ENCODE peak calls at places on chromosomes 12 and 14, in six cellular contexts. N is HCT116, Q is right lobe of liver, H is A549, K is uterus, W is heart left ventricle. I is an unnamed sample.

GRCh38 chr14:70955543-70956480 is 48.6 kb downstream of the PCNX1 start:
- DNase-seq in N (no peak), Q (no peak), H (no peak), K (no peak), W (no peak), I (no peak)

GRCh38 chr12:27549231-27549800 is 25.3 kb downstream of the PPFIBP1 start:
- DNase-seq in N (peak; percentile 59), Q (no peak), H (peak; percentile 34), K (no peak), W (no peak), I (no peak)

GRCh38 chr14:29339491-29339890 is 572.9 kb downstream of the FOXG1 start:
- DNase-seq in N (no peak), Q (no peak), H (no peak), K (no peak), W (no peak), I (no peak)

GRCh38 chr14:93619176-93619793 is 169.0 kb downstream of the PRIMA1 start:
- DNase-seq in N (peak; percentile 48), Q (no peak), H (peak; percentile 33), K (no peak), W (no peak), I (no peak)

GRCh38 chr14:90400904-90401561 is 4.2 kb downstream of the CALM1 start:
- DNase-seq in N (no peak), Q (no peak), H (no peak), K (no peak), W (no peak), I (no peak)

GRCh38 chr14:34489324-34489723 is 27.3 kb upstream of the SPTSSA start:
- DNase-seq in N (no peak), Q (no peak), H (no peak), K (no peak), W (no peak), I (no peak)

GRCh38 chr12:49733219-49734017 is 7.9 kb upstream of the TMBIM6 start:
- DNase-seq in N (no peak), Q (no peak), H (no peak), K (no peak), W (no peak), I (no peak)

GRCh38 chr14:63078606-63079005 is 33.3 kb upstream of the KCNH5 start:
- DNase-seq in N (no peak), Q (no peak), H (no peak), K (no peak), W (no peak), I (no peak)

GRCh38 chr14:25116607-25117006 is 66.7 kb upstream of the STXBP6 start:
- DNase-seq in N (no peak), Q (no peak), H (no peak), K (no peak), W (no peak), I (no peak)

GRCh38 chr14:91303091-91303923 is 58.8 kb upstream of the GPR68 start:
- DNase-seq in N (peak; percentile 49), Q (no peak), H (peak; percentile 46), K (no peak), W (peak; percentile 71), I (no peak)

GRCh38 chr12:117344716-117345115 is 16.7 kb downstream of the NOS1 start:
- DNase-seq in N (no peak), Q (no peak), H (no peak), K (no peak), W (no peak), I (no peak)

GRCh38 chr12:26124491-26125450 is at the start of gene BHLHE41:
- DNase-seq in N (no peak), Q (peak; percentile 61), H (peak; percentile 21), K (peak; percentile 82), W (peak; percentile 85), I (peak; percentile 21)

GRCh38 chr14:58275527-58276190 is 22.7 kb upstream of the ARID4A start:
- DNase-seq in N (no peak), Q (no peak), H (no peak), K (no peak), W (no peak), I (no peak)

DNA sequence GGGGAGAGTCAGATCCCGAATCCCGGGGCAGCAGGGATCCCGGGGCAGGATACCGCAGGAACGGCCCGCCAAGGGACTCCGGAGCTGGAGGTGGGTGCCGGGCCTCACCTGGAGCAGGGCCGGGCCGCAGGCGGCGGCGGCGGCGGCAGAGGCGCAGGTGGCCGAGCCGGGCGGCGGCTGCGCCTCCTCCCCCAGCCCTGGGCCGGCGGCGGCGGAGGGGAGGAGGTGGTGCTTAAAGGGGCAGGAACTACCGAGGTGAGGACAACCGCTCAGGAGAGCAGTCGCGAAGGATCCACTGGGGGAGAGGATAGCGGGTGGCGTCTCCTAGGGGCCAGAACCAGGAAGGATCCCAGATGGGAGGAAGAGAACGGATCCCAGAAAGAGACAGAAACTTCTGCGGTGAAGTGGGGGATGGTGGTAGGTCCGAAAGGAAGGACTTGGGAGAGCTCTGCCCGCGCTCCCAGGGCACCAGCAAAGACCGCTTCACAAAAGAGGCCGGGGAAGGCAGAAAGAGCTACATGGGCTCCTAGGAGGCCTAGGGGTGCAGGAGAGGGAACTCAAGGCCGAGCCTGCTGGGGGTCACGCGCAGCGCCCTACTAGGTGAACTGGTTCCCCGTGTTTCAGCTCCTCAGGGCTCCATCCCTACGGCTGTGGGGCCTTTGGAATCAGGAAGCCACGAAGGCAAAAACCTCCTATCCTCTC is 4.9 kb upstream of the BAZ2A start:
- DNase-seq in N (peak; percentile 79), Q (peak; percentile 87), H (peak; percentile 98), K (peak; percentile 79), W (peak; percentile 80), I (no peak)
- H3K4me1 ChIP-seq in N (peaks cover 76% of the 10 kb centered on the region), Q (no peaks in the 10 kb centered on the region), H (peaks cover 46% of the 10 kb centered on the region), K (peaks cover 30% of the 10 kb centered on the region), W (peaks cover 66% of the 10 kb centered on the region), I (peaks cover 52% of the 10 kb centered on the region)

DNA sequence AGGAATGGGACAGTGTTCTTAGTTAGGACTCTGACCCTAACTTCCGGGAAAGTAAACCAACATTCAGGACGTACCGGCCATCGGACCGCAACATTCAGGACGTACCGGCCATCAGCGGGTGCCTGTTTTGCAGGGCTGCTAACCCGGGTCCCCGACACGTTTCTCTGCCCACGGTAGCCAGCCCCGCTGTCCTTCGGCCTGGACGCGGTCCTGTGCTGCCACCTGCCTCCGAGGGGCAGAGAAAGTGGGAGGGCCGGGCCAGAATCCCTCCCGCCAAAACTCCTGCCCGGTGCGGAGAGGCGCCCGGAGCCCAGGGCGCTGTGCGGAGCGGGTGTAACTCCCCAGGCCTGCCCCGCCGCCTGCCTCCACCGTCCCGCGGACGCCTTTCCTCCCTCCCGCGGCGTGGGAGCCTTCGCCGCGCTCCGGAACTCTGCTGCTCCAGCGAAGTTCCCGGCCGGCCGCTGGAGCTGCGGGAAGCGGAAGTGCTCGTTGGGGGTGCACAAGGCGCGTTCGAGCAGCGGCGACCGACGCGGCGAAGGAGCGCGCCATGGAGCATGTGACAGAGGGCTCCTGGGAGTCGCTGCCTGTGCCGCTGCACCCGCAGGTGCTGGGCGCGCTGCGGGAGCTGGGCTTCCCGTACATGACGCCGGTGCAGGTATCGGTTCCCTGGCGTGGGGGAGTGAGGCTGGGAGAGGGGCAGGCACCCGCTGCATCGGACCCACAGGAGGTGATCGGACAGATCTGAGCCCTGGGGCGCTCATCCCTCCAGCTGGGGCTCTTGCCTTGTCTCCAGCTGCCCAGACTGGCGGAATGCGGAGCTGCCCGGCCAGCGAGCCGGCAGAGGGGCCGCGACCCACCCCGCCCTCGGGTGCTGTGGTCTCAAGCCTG is at the start of gene DDX55:
- DNase-seq in N (peak; percentile 64), Q (peak; percentile 84), H (peak; percentile 81), K (peak; percentile 79), W (peak; percentile 85), I (no peak)
- TF ChIP-seq POLR2A in N (peak; percentile 74), Q (peak; percentile 51), H (peak; percentile 96), K (peak; percentile 66), W (peak; percentile 64), I (no peak)

GRCh38 chr12:71441836-71442566 is 2.4 kb downstream of the LGR5 start:
- DNase-seq in N (no peak), Q (no peak), H (no peak), K (no peak), W (no peak), I (no peak)
- TF ChIP-seq CTCF in N (no peak), Q (no peak), H (no peak), K (no peak), W (no peak), I (no peak)

GRCh38 chr12:124605150-124605549 is 37.7 kb upstream of the NCOR2 start:
- DNase-seq in N (no peak), Q (no peak), H (no peak), K (no peak), W (no peak), I (no peak)
- H3K4me1 ChIP-seq in N (peaks cover 29% of the 10 kb centered on the region), Q (no peaks in the 10 kb centered on the region), H (peaks cover 54% of the 10 kb centered on the region), K (peaks cover 6% of the 10 kb centered on the region), W (peaks cover 13% of the 10 kb centered on the region), I (peaks cover 27% of the 10 kb centered on the region)

I was measured in esophagus squamous epithelium.